ENCODE peak calls at places on chromosomes 13 and 19, in eight cellular contexts. X is breast epithelium, Z is H9, A is endothelial cell of umbilical vein, N is WERI-Rb-1, L is skeletal muscle cell, S is bronchial epithelial cell, G is fibroblast of lung. F is an unnamed sample.

GRCh38 chr13:71663431-71663830 is 203.6 kb downstream of the DACH1 start:
- DNase-seq in X (no peak), Z (no peak), A (no peak), N (no peak), L (no peak), S (no peak), G (no peak), F (no peak)

GRCh38 chr19:1394252-1395193 is 6.8 kb downstream of the GAMT start:
- DNase-seq in X (no peak), Z (peak; percentile 40), A (no peak), N (no peak), L (no peak), S (peak; percentile 30), G (no peak), F (no peak)

GRCh38 chr13:46181799-46182490 is at the start of gene LCP1:
- DNase-seq in X (peak; percentile 39), Z (no peak), A (no peak), N (no peak), L (no peak), S (no peak), G (no peak), F (peak; percentile 55)

GRCh38 chr19:41377977-41378707 is 1.8 kb downstream of the TMEM91 start:
- DNase-seq in X (no peak), Z (peak; percentile 73), A (no peak), N (no peak), L (no peak), S (no peak), G (no peak), F (no peak)

GRCh38 chr13:113137656-113138292 is 15.2 kb downstream of the F10 start:
- DNase-seq in X (no peak), Z (peak; percentile 18), A (no peak), N (peak; percentile 5), L (no peak), S (no peak), G (no peak), F (no peak)

GRCh38 chr13:106499113-106499512 is 36.3 kb downstream of the EFNB2 start:
- DNase-seq in X (no peak), Z (no peak), A (no peak), N (no peak), L (no peak), S (no peak), G (no peak), F (no peak)

GRCh38 chr19:48822514-48822913 is 11.7 kb upstream of the BCAT2 start:
- DNase-seq in X (no peak), Z (no peak), A (no peak), N (no peak), L (no peak), S (no peak), G (no peak), F (no peak)

GRCh38 chr13:34294483-34295129 is 476.7 kb downstream of the RFC3 start:
- DNase-seq in X (no peak), Z (no peak), A (no peak), N (no peak), L (no peak), S (peak; percentile 18), G (peak; percentile 27), F (no peak)

GRCh38 chr19:3324405-3324856 is 42.0 kb upstream of the NFIC start:
- DNase-seq in X (no peak), Z (peak; percentile 73), A (peak; percentile 30), N (peak; percentile 75), L (no peak), S (no peak), G (no peak), F (peak; percentile 59)

GRCh38 chr19:42475366-42475765 is 32.6 kb upstream of the CXCL17 start:
- DNase-seq in X (no peak), Z (peak; percentile 54), A (no peak), N (no peak), L (no peak), S (no peak), G (no peak), F (no peak)

GRCh38 chr19:55615553-55616394 is 8.6 kb downstream of the ZNF784 start:
- DNase-seq in X (no peak), Z (no peak), A (no peak), N (no peak), L (no peak), S (no peak), G (no peak), F (no peak)

GRCh38 chr19:28289294-28290063 is 923.5 kb downstream of the UQCRFS1 start:
- DNase-seq in X (no peak), Z (no peak), A (peak; percentile 37), N (no peak), L (no peak), S (peak; percentile 1), G (no peak), F (no peak)

GRCh38 chr19:5154129-5154798 is 185.4 kb downstream of the KDM4B start:
- DNase-seq in X (no peak), Z (peak; percentile 79), A (no peak), N (peak; percentile 71), L (no peak), S (no peak), G (no peak), F (no peak)

GRCh38 chr13:85657942-85658341 is 141.3 kb downstream of the SLITRK6 start:
- DNase-seq in X (no peak), Z (no peak), A (no peak), N (no peak), L (no peak), S (no peak), G (no peak), F (no peak)

GRCh38 chr13:72920097-72920496 is 138.2 kb downstream of the PIBF1 start:
- DNase-seq in X (no peak), Z (no peak), A (no peak), N (no peak), L (no peak), S (no peak), G (no peak), F (no peak)

GRCh38 chr19:35753634-35754364 is 3.0 kb downstream of the HSPB6 start:
- DNase-seq in X (no peak), Z (no peak), A (no peak), N (no peak), L (no peak), S (no peak), G (peak; percentile 34), F (no peak)

GRCh38 chr13:110913322-110913721 is 1.5 kb downstream of the ANKRD10 start:
- DNase-seq in X (no peak), Z (no peak), A (no peak), N (no peak), L (no peak), S (peak; percentile 35), G (peak; percentile 17), F (no peak)

GRCh38 chr19:44800461-44800860 is 8.4 kb upstream of the BCAM start:
- DNase-seq in X (peak; percentile 72), Z (peak; percentile 93), A (peak; percentile 68), N (peak; percentile 91), L (no peak), S (peak; percentile 60), G (peak; percentile 70), F (peak; percentile 70)

GRCh38 chr19:19657397-19657783 is 6.1 kb downstream of the ATP13A1 start:
- DNase-seq in X (no peak), Z (no peak), A (no peak), N (peak; percentile 79), L (no peak), S (no peak), G (no peak), F (no peak)

GRCh38 chr19:5903054-5903501 is 512 bp downstream of the NDUFA11 start:
- DNase-seq in X (no peak), Z (no peak), A (no peak), N (no peak), L (no peak), S (no peak), G (peak; percentile 43), F (no peak)

GRCh38 chr19:47610902-47611301 is 2.0 kb downstream of the BICRA start:
- DNase-seq in X (no peak), Z (no peak), A (peak; percentile 44), N (no peak), L (no peak), S (no peak), G (peak; percentile 26), F (no peak)

GRCh38 chr13:87123987-87124784 is 547.0 kb upstream of the SLITRK5 start:
- DNase-seq in X (no peak), Z (peak; percentile 48), A (no peak), N (no peak), L (peak; percentile 100), S (peak; percentile 96), G (peak; percentile 100), F (no peak)

F was measured in activated T-helper 1 cell treated with anti-CD3 and anti-CD28 coated beads, Interleukin-2, amount 50 U/mL, for 16 hours.